ENCODE peak calls at places on chromosomes 16 and 17, in ten cellular contexts. I is GM23338; U is activated CD4-positive, alpha-beta T cell treated with anti-CD3 and anti-CD28 coated beads, Interleukin-2, amount 10 ng/mL, durations not matched to agents 7 days and 5 days; O is psoas muscle; C is RCC 7860; N is brain microvascular endothelial cell; Q is iris pigment epithelial cell; B is GM12865; H is IMR-90; D is KG1. Y is an unnamed sample.

GRCh38 chr16:87132361-87133014 is 184.7 kb downstream of the C16orf95 start:
- DNase-seq in H (peak; percentile 60), U (no peak), N (peak; percentile 78), C (no peak), D (no peak), Q (peak; percentile 69), O (no peak), B (no peak), I (no peak), Y (peak; percentile 8)

GRCh38 chr17:10087333-10087732 is 111.1 kb downstream of the GAS7 start:
- DNase-seq in I (no peak), C (no peak), Q (no peak), B (no peak), N (no peak), D (no peak), O (peak; percentile 54), H (no peak), U (no peak), Y (no peak)

GRCh38 chr16:87101903-87102302 is 215.3 kb downstream of the C16orf95 start:
- DNase-seq in N (peak; percentile 83), U (no peak), C (no peak), H (peak; percentile 54), D (no peak), Q (peak; percentile 49), B (no peak), I (no peak), O (no peak), Y (no peak)

GRCh38 chr16:81003610-81004460 is 2.9 kb downstream of the CMC2 start:
- DNase-seq in N (no peak), H (peak; percentile 47), D (no peak), Q (peak; percentile 72), B (peak; percentile 31), C (no peak), O (peak; percentile 70), I (no peak), U (no peak), Y (no peak)

GRCh38 chr17:20179031-20179430 is 169.9 kb downstream of the SPECC1 start:
- DNase-seq in I (no peak), U (no peak), B (no peak), Q (no peak), O (no peak), H (no peak), C (no peak), D (no peak), N (no peak), Y (no peak)

GRCh38 chr16:714558-715447 is at the start of gene METRN:
- DNase-seq in H (peak; percentile 78), O (peak; percentile 96), N (peak; percentile 73), Q (peak; percentile 90), B (peak; percentile 88), U (peak; percentile 89), C (peak; percentile 71), D (peak; percentile 66), I (peak; percentile 95), Y (peak; percentile 80)

GRCh38 chr17:73341350-73342056 is 29.7 kb upstream of the CDC42EP4 start:
- DNase-seq in O (no peak), I (no peak), H (no peak), D (no peak), B (no peak), N (no peak), C (no peak), U (no peak), Q (no peak), Y (no peak)

GRCh38 chr16:3825940-3826339 is 54.6 kb downstream of the CREBBP start:
- DNase-seq in H (no peak), I (no peak), C (no peak), N (no peak), Q (no peak), B (no peak), O (no peak), U (no peak), D (no peak), Y (no peak)

GRCh38 chr17:63399316-63399715 is 46.8 kb downstream of the CYB561 start:
- DNase-seq in Q (peak; percentile 54), N (peak; percentile 7), I (no peak), B (peak; percentile 11), H (peak; percentile 70), C (no peak), U (no peak), O (no peak), D (no peak), Y (no peak)

GRCh38 chr17:2853722-2854580 is 57.7 kb downstream of the RAP1GAP2 start:
- DNase-seq in I (peak; percentile 60), H (no peak), U (peak; percentile 12), Q (no peak), N (no peak), D (no peak), C (no peak), B (no peak), O (no peak), Y (no peak)

Y was measured in HT1080.